ENCODE peak calls at places on chromosomes 4 and X, in five cellular contexts. One of them, this sample, is unnamed.

GRCh38 chr4:104967034-104967401 is 179.7 kb upstream of the TET2 start:
- DNase-seq in K562: no peak
- DNase-seq in HCT116: no peak
- DNase-seq in GM12878: no peak
- DNase-seq in HepG2: no peak
- DNase-seq in this sample: no peak

GRCh38 chr4:14095881-14096280 is 468.4 kb upstream of the BOD1L1 start:
- DNase-seq in K562: no peak
- DNase-seq in HCT116: no peak
- DNase-seq in GM12878: no peak
- DNase-seq in HepG2: no peak
- DNase-seq in this sample: no peak

GRCh38 chr4:82721819-82722423 is 76.7 kb downstream of the SCD5 start:
- DNase-seq in K562: peak
- DNase-seq in HCT116: peak
- DNase-seq in GM12878: no peak
- DNase-seq in HepG2: peak
- DNase-seq in this sample: no peak

GRCh38 chr4:139279723-139280620 is at the start of gene MGARP:
- DNase-seq in K562: no peak
- DNase-seq in HCT116: no peak
- DNase-seq in GM12878: no peak
- DNase-seq in HepG2: no peak
- DNase-seq in this sample: peak

GRCh38 chr4:176376032-176376614 is 56.4 kb downstream of the SPCS3 start:
- DNase-seq in K562: peak
- DNase-seq in HCT116: peak
- DNase-seq in GM12878: no peak
- DNase-seq in HepG2: no peak
- DNase-seq in this sample: no peak

GRCh38 chrX:71974916-71975315 is 64.3 kb downstream of the NHSL2 start:
- DNase-seq in K562: no peak
- DNase-seq in HCT116: no peak
- DNase-seq in GM12878: no peak
- DNase-seq in HepG2: no peak
- DNase-seq in this sample: no peak

GRCh38 chr4:136316961-136317360 is 1215.3 kb downstream of the PCDH18 start:
- DNase-seq in K562: no peak
- DNase-seq in HCT116: no peak
- DNase-seq in GM12878: no peak
- DNase-seq in HepG2: no peak
- DNase-seq in this sample: no peak

GRCh38 chr4:76687730-76688441 is 210.1 kb downstream of the SOWAHB start:
- DNase-seq in K562: peak
- DNase-seq in HCT116: no peak
- DNase-seq in GM12878: no peak
- DNase-seq in HepG2: no peak
- DNase-seq in this sample: no peak

GRCh38 chr4:38612996-38613395 is 51.0 kb upstream of the KLF3 start:
- DNase-seq in K562: no peak
- DNase-seq in HCT116: no peak
- DNase-seq in GM12878: no peak
- DNase-seq in HepG2: no peak
- DNase-seq in this sample: no peak

GRCh38 chr4:34271479-34272355 is 1972.6 kb downstream of the ARAP2 start:
- DNase-seq in K562: no peak
- DNase-seq in HCT116: no peak
- DNase-seq in GM12878: no peak
- DNase-seq in HepG2: no peak
- DNase-seq in this sample: no peak

GRCh38 chr4:67581208-67581857 is 22.8 kb downstream of the STAP1 start:
- DNase-seq in K562: no peak
- DNase-seq in HCT116: no peak
- DNase-seq in GM12878: no peak
- DNase-seq in HepG2: no peak
- DNase-seq in this sample: no peak

GRCh38 chrX:45710081-45710801 is 509.6 kb upstream of the DIPK2B start:
- DNase-seq in K562: no peak
- DNase-seq in HCT116: peak
- DNase-seq in GM12878: peak
- DNase-seq in HepG2: no peak
- DNase-seq in this sample: no peak

GRCh38 chr4:4502694-4503311 is 39.0 kb downstream of the STX18 start:
- DNase-seq in K562: peak
- DNase-seq in HCT116: no peak
- DNase-seq in GM12878: no peak
- DNase-seq in HepG2: no peak
- DNase-seq in this sample: no peak

GRCh38 chr4:153342751-153343552 is 1.5 kb upstream of the MND1 start:
- DNase-seq in K562: no peak
- DNase-seq in HCT116: no peak
- DNase-seq in GM12878: no peak
- DNase-seq in HepG2: no peak
- DNase-seq in this sample: no peak

GRCh38 chrX:96843566-96843965 is 40.1 kb upstream of the RPA4 start:
- DNase-seq in K562: no peak
- DNase-seq in HCT116: no peak
- DNase-seq in GM12878: no peak
- DNase-seq in HepG2: no peak
- DNase-seq in this sample: no peak

GRCh38 chr4:81635747-81636146 is 164.0 kb upstream of the RASGEF1B start:
- DNase-seq in K562: no peak
- DNase-seq in HCT116: peak
- DNase-seq in GM12878: peak
- DNase-seq in HepG2: no peak
- DNase-seq in this sample: no peak

GRCh38 chrX:145213504-145213903 is 33.8 kb upstream of the SPANXN1 start:
- DNase-seq in K562: no peak
- DNase-seq in HCT116: no peak
- DNase-seq in GM12878: no peak
- DNase-seq in HepG2: no peak
- DNase-seq in this sample: no peak

GRCh38 chr4:41644288-41644914 is 104.1 kb downstream of the PHOX2B start:
- DNase-seq in K562: peak
- DNase-seq in HCT116: no peak
- DNase-seq in GM12878: no peak
- DNase-seq in HepG2: peak
- DNase-seq in this sample: peak

GRCh38 chr4:69322055-69322454 is 41.8 kb downstream of the UGT2B28 start:
- DNase-seq in K562: peak
- DNase-seq in HCT116: no peak
- DNase-seq in GM12878: no peak
- DNase-seq in HepG2: no peak
- DNase-seq in this sample: no peak

GRCh38 chr4:20255251-20255586 is 3.5 kb downstream of the SLIT2 start:
- DNase-seq in K562: no peak
- DNase-seq in HCT116: no peak
- DNase-seq in GM12878: no peak
- DNase-seq in HepG2: no peak
- DNase-seq in this sample: no peak

GRCh38 chr4:20253272-20253798 is 1.6 kb downstream of the SLIT2 start:
- DNase-seq in K562: no peak
- DNase-seq in HCT116: no peak
- DNase-seq in GM12878: no peak
- DNase-seq in HepG2: no peak
- DNase-seq in this sample: no peak

GRCh38 chr4:20253799-20254409 is 2.2 kb downstream of the SLIT2 start:
- DNase-seq in K562: no peak
- DNase-seq in HCT116: no peak
- DNase-seq in GM12878: no peak
- DNase-seq in HepG2: no peak
- DNase-seq in this sample: peak

GRCh38 chr4:20255823-20256222 is 4.1 kb downstream of the SLIT2 start:
- DNase-seq in K562: no peak
- DNase-seq in HCT116: no peak
- DNase-seq in GM12878: no peak
- DNase-seq in HepG2: no peak
- DNase-seq in this sample: no peak

DNA sequence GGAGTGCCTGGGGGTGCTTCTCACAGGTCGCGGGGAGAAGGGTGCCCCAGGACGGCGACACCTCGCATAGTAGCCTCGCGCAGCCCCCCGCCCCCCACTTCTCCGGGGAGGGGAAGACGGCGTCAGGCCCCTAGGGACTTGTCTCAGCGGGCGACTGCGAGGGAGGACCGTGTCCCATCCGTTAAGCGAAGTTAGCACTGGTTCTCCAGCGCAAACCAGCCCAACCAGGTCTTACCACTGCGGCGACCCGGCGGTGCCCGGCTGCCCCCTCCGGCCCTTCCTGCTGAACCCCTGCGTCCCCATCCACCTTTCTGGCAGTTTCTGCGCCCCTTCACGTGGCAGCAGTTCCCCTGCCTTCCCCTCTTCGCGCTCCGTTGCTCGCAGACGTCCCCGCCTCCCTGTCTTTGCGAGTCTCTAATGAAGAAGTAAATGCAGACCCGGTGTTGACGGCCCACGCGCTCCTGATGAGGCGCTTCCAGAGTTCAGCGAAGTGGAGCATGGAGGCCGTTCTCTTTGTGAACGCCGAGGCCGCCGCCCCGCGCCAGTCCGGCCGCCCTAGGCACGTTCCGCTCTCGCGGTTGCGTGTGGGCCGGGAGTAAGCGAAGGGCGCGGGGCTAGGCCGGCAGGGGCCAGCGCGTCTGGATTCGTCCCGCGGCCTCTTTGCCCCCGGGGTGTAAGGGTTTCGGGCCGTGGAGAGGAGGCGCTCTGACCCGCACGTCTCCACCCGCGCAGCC is 3.0 kb downstream of the SLIT2 start:
- DNase-seq in K562: no peak
- DNase-seq in HCT116: no peak
- DNase-seq in GM12878: no peak
- DNase-seq in HepG2: no peak
- DNase-seq in this sample: no peak
- TF ChIP-seq JUND in K562: no peak
- TF ChIP-seq JUND in HCT116: no peak
- TF ChIP-seq JUND in GM12878: no peak
- TF ChIP-seq JUND in HepG2: no peak
- TF ChIP-seq JUND in this sample: no peak

DNA sequence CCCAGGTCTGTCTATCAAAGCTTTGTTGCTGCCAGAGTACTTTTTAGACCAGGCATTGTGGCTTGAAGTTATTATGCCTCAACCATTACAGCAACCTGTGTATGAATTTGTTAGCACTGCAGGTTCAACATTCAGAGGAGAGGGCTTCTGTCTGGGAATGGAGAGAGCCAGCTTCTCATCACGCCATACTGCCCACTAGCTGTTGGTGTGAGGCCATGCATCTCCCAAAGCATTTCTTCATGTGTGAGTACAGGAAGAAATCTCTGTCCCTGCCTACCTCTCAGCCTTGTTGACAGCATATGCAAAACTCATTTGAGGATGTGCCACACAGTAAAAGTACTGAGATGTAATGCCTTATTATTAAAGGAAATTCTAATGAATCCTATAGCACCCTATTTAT is 76.9 kb upstream of the PPARGC1A start:
- DNase-seq in K562: peak
- DNase-seq in HCT116: no peak
- DNase-seq in GM12878: no peak
- DNase-seq in HepG2: peak
- DNase-seq in this sample: no peak
- TF ChIP-seq ATF3 in K562: no peak
- TF ChIP-seq ATF3 in HCT116: no peak
- TF ChIP-seq ATF3 in GM12878: no peak
- TF ChIP-seq ATF3 in HepG2: no peak
- TF ChIP-seq ATF3 in this sample: no peak

GRCh38 chrX:9532349-9532748 is 67.5 kb downstream of the TBL1X start:
- DNase-seq in K562: no peak
- DNase-seq in HCT116: no peak
- DNase-seq in GM12878: no peak
- DNase-seq in HepG2: no peak
- DNase-seq in this sample: no peak

GRCh38 chrX:9533611-9534010 is 68.8 kb downstream of the TBL1X start:
- DNase-seq in K562: no peak
- DNase-seq in HCT116: no peak
- DNase-seq in GM12878: no peak
- DNase-seq in HepG2: no peak
- DNase-seq in this sample: no peak

GRCh38 chrX:9529223-9529622 is 64.4 kb downstream of the TBL1X start:
- DNase-seq in K562: no peak
- DNase-seq in HCT116: no peak
- DNase-seq in GM12878: no peak
- DNase-seq in HepG2: no peak
- DNase-seq in this sample: no peak

GRCh38 chrX:9528498-9528897 is 63.6 kb downstream of the TBL1X start:
- DNase-seq in K562: no peak
- DNase-seq in HCT116: no peak
- DNase-seq in GM12878: no peak
- DNase-seq in HepG2: no peak
- DNase-seq in this sample: no peak

GRCh38 chrX:9530848-9531274 is 66.0 kb downstream of the TBL1X start:
- DNase-seq in K562: peak
- DNase-seq in HCT116: no peak
- DNase-seq in GM12878: no peak
- DNase-seq in HepG2: peak
- DNase-seq in this sample: peak
- TF ChIP-seq JUND in K562: no peak
- TF ChIP-seq JUND in HCT116: no peak
- TF ChIP-seq JUND in GM12878: no peak
- TF ChIP-seq JUND in HepG2: no peak
- TF ChIP-seq JUND in this sample: no peak

GRCh38 chr4:180407273-180407885 is 1835.8 kb upstream of the TENM3 start:
- DNase-seq in K562: no peak
- DNase-seq in HCT116: no peak
- DNase-seq in GM12878: no peak
- DNase-seq in HepG2: no peak
- DNase-seq in this sample: no peak
- TF ChIP-seq ATF3 in K562: no peak
- TF ChIP-seq ATF3 in HCT116: no peak
- TF ChIP-seq ATF3 in GM12878: no peak
- TF ChIP-seq ATF3 in HepG2: no peak
- TF ChIP-seq ATF3 in this sample: no peak

GRCh38 chr4:99645036-99645435 is 12.6 kb downstream of the C4orf54 start:
- DNase-seq in K562: no peak
- DNase-seq in HCT116: no peak
- DNase-seq in GM12878: no peak
- DNase-seq in HepG2: no peak
- DNase-seq in this sample: peak
- TF ChIP-seq JUND in K562: no peak
- TF ChIP-seq JUND in HCT116: no peak
- TF ChIP-seq JUND in GM12878: no peak
- TF ChIP-seq JUND in HepG2: no peak
- TF ChIP-seq JUND in this sample: no peak

This sample was measured in H1.